ENCODE peak calls at places on chromosomes 16 and 17, in four cellular contexts. Q is H1, V is GM12878, Z is NT2/D1. K is an unnamed sample.

GRCh38 chr17:65158622-65159021 is 21.5 kb downstream of the RGS9 start:
- DNase-seq in Z (no peak), Q (no peak), V (no peak), K (no peak)

GRCh38 chr17:19915579-19915978 is 47.8 kb upstream of the ULK2 start:
- DNase-seq in Q (no peak), Z (no peak), V (no peak), K (no peak)

GRCh38 chr16:75433732-75434413 is 570 bp upstream of the CFDP1 start:
- DNase-seq in Q (peak), V (no peak), Z (peak), K (peak)

GRCh38 chr17:21525464-21526130 is 149.4 kb downstream of the KCNJ12 start:
- DNase-seq in V (no peak), Z (no peak), Q (no peak), K (no peak)

GRCh38 chr16:56637814-56638750 is at the start of gene MT1A:
- DNase-seq in V (no peak), Q (no peak), Z (no peak), K (no peak)

GRCh38 chr16:7867831-7868230 is 535.2 kb downstream of the RBFOX1 start:
- DNase-seq in Q (no peak), V (no peak), Z (no peak), K (no peak)

GRCh38 chr16:78461496-78461938 is 362.1 kb downstream of the WWOX start:
- DNase-seq in Q (no peak), V (no peak), Z (no peak), K (no peak)

GRCh38 chr17:41967141-41967920 is 736 bp downstream of the CNP start:
- DNase-seq in Q (no peak), V (no peak), Z (no peak), K (peak)

GRCh38 chr17:42519546-42520444 is 16.2 kb upstream of the NAGLU start:
- DNase-seq in Q (peak), Z (peak), V (no peak), K (no peak)

GRCh38 chr17:73492125-73492801 is 152.0 kb downstream of the SDK2 start:
- DNase-seq in V (no peak), Z (no peak), Q (no peak), K (no peak)

GRCh38 chr16:76278086-76278485 is 885 bp downstream of the CNTNAP4 start:
- DNase-seq in Q (no peak), V (no peak), Z (no peak), K (no peak)

GRCh38 chr17:13518271-13519000 is 83.3 kb downstream of the HS3ST3A1 start:
- DNase-seq in V (no peak), Z (no peak), Q (no peak), K (no peak)

GRCh38 chr17:4968916-4969550 is 1.4 kb upstream of the SPAG7 start:
- DNase-seq in Z (no peak), V (no peak), Q (no peak), K (no peak)

GRCh38 chr16:80319181-80319580 is 221.6 kb upstream of the DYNLRB2 start:
- DNase-seq in V (no peak), Z (no peak), Q (no peak), K (peak)

GRCh38 chr16:86545481-86545880 is 9.6 kb downstream of the MTHFSD start:
- DNase-seq in Z (no peak), Q (no peak), V (no peak), K (no peak)

GRCh38 chr16:79327836-79328235 is 272.7 kb downstream of the MAF start:
- DNase-seq in V (no peak), Q (no peak), Z (no peak), K (no peak)

GRCh38 chr16:57810197-57811024 is 8.1 kb upstream of the KIFC3 start:
- DNase-seq in Q (no peak), Z (peak), V (peak), K (no peak)

GRCh38 chr16:3249451-3249850 is 7.0 kb downstream of the MEFV start:
- DNase-seq in Q (no peak), Z (no peak), V (no peak), K (no peak)

GRCh38 chr17:13725286-13725990 is 123.7 kb upstream of the HS3ST3A1 start:
- DNase-seq in Q (no peak), Z (no peak), V (no peak), K (no peak)

GRCh38 chr16:52069866-52070265 is 477.1 kb downstream of the TOX3 start:
- DNase-seq in Q (no peak), Z (peak), V (no peak), K (peak)

GRCh38 chr16:89709166-89709565 is 7.7 kb upstream of the SPATA2L start:
- DNase-seq in Q (no peak), V (no peak), Z (no peak), K (no peak)

GRCh38 chr17:49486012-49486641 is 9.0 kb upstream of the NGFR start:
- DNase-seq in V (no peak), Z (peak), Q (peak), K (no peak)

GRCh38 chr16:5069854-5070253 is 1.8 kb upstream of the ALG1 start:
- DNase-seq in Q (no peak), V (no peak), Z (no peak), K (no peak)

GRCh38 chr17:80279895-80280294 is 19.2 kb downstream of the RNF213 start:
- DNase-seq in Z (no peak), Q (no peak), V (no peak), K (no peak)

GRCh38 chr16:48955791-48956190 is 325.8 kb downstream of the CBLN1 start:
- DNase-seq in V (no peak), Z (no peak), Q (no peak), K (no peak)

GRCh38 chr17:22692066-22692800 is 999.9 kb downstream of the KCNJ18 start:
- DNase-seq in Q (no peak), V (no peak), Z (no peak), K (no peak)

GRCh38 chr17:82920715-82921114 is 80.9 kb upstream of the ZNF750 start:
- DNase-seq in V (no peak), Q (no peak), Z (no peak), K (no peak)

GRCh38 chr16:51431517-51432241 is 280.6 kb upstream of the SALL1 start:
- DNase-seq in V (no peak), Z (no peak), Q (no peak), K (peak)

GRCh38 chr16:1058216-1058615 is 14.3 kb upstream of the SSTR5 start:
- DNase-seq in V (no peak), Z (no peak), Q (no peak), K (no peak)

GRCh38 chr16:56295739-56296527 is 104.6 kb downstream of the GNAO1 start:
- DNase-seq in V (no peak), Z (peak), Q (no peak), K (no peak)

GRCh38 chr17:77304051-77304745 is 163.4 kb downstream of the SEC14L1 start:
- DNase-seq in Z (no peak), Q (no peak), V (no peak), K (no peak)

GRCh38 chr17:8005951-8006730 is 3.7 kb downstream of the GUCY2D start:
- DNase-seq in Z (no peak), Q (no peak), V (no peak), K (no peak)

DNA sequence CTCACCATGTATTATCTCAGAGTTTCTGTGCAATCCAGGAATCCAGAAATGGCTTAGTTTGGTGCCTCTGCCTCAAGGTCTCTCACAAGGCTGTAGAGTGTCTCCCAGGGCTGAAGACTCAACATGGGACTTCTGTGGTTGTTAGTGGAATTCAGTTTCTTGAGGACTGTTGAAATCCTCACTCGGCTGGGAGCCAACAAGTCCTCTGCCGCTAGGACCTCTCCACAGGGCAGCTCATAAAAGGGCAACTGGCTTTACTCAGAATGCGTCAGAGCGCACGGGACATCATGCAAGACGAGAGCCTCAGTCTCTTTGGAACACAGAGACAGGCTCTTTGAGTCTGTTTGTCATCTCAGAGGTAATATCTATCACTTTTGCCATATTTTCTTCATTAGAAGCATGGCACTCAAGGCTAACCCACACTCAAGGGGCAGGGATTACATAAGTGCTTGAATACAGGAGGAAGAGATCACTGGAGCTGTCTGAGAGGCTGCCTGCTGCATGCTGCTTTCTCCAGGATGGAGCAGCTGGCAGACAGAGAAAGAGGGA is 97.5 kb upstream of the ASIC2 start:
- DNase-seq in Q (no peak), V (no peak), Z (no peak), K (no peak)
- TF ChIP-seq SUZ12 in Q (no peak), V (no peak), Z (no peak), K (no peak)

GRCh38 chr17:33137411-33137810 is 145.8 kb downstream of the SPACA3 start:
- DNase-seq in Q (no peak), Z (no peak), V (no peak), K (no peak)
- TF ChIP-seq SUZ12 in Q (no peak), Z (no peak), V (no peak), K (no peak)

DNA sequence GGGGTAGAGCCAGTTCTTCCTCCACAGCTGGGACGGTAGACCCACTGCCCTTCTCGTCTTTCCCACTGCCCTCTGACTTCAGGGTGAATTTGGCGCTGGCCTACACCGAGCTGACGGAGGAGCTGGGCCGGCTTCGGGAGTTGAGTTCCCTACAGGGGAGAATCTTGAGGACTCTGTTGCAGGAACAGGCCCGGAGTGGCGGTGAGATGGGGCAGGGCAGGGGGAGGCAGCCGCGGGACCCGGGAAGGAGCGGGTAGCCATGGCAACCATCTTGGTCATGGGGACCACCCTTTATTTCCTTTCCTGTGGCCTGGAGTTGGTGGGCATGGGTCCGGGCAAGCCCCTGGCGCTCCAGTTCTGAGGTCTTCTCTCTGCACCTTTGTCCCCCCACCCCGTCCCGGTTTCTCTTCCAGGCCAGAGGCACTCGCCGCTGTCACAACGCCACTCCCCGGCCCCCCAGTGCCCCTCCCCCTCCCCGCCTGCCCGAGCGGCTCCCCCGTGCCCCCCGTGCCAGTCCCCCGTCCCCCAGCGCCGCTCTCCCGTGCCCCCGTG is 14.4 kb downstream of the TBKBP1 start:
- DNase-seq in V (no peak), Q (no peak), Z (no peak), K (no peak)
- TF ChIP-seq SUZ12 in V (no peak), Q (no peak), Z (no peak), K (no peak)

GRCh38 chr16:21121150-21121549 is 29.5 kb downstream of the DNAH3 start:
- DNase-seq in Z (no peak), V (no peak), Q (no peak), K (no peak)

GRCh38 chr16:21117567-21117966 is 33.1 kb downstream of the DNAH3 start:
- DNase-seq in V (no peak), Z (no peak), Q (no peak), K (no peak)

GRCh38 chr16:21116148-21116693 is 34.4 kb downstream of the DNAH3 start:
- DNase-seq in Z (no peak), Q (no peak), V (no peak), K (no peak)
- TF ChIP-seq SUZ12 in Z (no peak), Q (no peak), V (no peak), K (no peak)

GRCh38 chr17:40615295-40615988 is 32.2 kb downstream of the SMARCE1 start:
- DNase-seq in V (peak), Q (peak), Z (peak), K (peak)
- TF ChIP-seq SUZ12 in V (no peak), Q (no peak), Z (no peak), K (no peak)

GRCh38 chr17:36756695-36757094 is 155.3 kb downstream of the MRM1 start:
- DNase-seq in Q (no peak), Z (no peak), V (no peak), K (no peak)

GRCh38 chr17:36760425-36760824 is 159.0 kb downstream of the MRM1 start:
- DNase-seq in Z (no peak), Q (no peak), V (no peak), K (no peak)

GRCh38 chr17:36750316-36750885 is 149.0 kb downstream of the MRM1 start:
- DNase-seq in Z (no peak), Q (no peak), V (no peak), K (no peak)

GRCh38 chr17:36752096-36752888 is 150.9 kb downstream of the MRM1 start:
- DNase-seq in Q (no peak), Z (no peak), V (no peak), K (no peak)

GRCh38 chr17:36755586-36755985 is 154.2 kb downstream of the MRM1 start:
- DNase-seq in V (no peak), Q (peak), Z (no peak), K (peak)
- TF ChIP-seq SUZ12 in V (no peak), Q (no peak), Z (no peak), K (no peak)

DNA sequence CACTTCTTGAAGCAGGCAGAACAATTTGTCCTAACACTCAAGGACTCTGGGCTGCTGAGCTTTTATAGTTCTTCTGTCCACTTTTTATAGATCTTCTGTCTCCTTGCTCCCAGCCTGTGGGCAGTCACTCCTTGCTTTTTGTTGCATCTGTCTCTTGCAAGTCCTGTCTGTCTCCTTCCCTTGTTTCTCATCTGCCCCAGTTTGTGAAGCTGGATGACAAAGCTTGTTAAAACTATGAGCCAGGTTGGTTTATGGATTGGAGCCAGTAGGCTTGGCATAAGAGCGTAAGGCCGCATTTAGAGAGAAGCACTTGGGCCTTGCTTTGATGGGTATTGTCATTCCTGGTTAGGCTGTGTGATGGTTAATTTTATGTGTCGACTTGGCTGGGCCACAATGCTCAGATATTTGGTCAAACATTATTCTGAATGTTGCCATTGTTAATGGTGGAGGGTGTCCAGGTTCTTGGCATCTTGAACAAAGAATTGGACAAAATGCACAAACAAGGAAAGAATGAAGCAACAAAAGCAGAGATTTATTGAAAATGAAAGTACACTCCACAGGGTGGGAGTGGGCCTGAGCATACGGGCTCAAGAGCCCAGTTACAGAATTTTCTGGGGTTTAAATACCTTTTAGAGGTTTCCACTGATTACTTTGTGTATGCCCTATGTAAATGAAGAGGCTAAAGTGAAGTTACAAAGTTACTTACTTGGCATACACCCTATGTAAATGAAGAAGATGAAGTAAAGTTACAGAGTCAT is 7.9 kb upstream of the CPPED1 start:
- DNase-seq in Z (no peak), V (no peak), Q (no peak), K (no peak)
- TF ChIP-seq SUZ12 in Z (no peak), V (no peak), Q (no peak), K (no peak)

DNA sequence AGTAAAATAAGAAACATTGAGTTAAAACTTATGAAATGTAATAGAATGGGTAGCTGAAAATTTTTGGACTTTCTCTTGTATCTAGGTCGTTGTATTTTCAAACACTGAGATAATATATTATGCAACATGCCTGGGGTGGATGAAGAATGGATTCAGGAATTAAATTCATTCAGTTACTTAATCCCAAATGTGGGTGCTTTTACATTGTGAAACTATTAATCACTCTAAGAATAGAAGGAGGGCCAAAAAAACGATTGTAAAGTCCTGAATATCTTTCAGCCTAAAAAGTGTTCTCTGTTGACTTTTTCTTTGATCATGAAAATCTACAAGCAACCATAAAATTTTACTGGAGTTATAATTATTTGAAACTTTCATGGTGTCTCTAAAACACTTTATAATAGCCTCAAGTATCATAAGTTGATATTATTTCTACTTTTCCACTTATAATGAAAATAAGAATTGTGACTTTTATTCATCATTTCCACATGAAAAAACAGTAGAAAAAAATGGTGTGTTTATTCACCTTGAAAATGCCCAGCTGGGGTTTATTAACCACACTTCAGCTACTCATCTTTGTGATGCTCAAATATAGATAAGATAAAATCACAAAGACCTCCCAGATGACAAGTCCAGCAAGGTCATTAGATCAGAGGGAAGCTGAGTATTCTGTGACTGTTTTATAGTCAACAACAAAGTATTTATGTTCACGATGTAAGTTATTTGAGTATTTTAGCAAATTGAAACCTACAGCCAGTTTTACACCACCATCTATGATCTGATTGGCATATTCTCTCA is 619.9 kb upstream of the SOX9 start:
- DNase-seq in Q (no peak), Z (no peak), V (no peak), K (no peak)
- TF ChIP-seq SUZ12 in Q (no peak), Z (no peak), V (no peak), K (no peak)